ENCODE peak calls at places on chromosomes 13 and 19, in six cellular contexts. One of them, this sample, is unnamed.
A peak's percentile ranks its signal among the peaks of the same experiment; 100 is the strongest.

GRCh38 chr19:5910638-5910907 is 3.5 kb upstream of the CAPS start:
- DNase-seq in esophagus squamous epithelium: no peak
- DNase-seq in A673: no peak
- DNase-seq in psoas muscle: no peak
- DNase-seq in cardiac muscle cell: no peak
- DNase-seq in uterus: no peak
- DNase-seq in this sample: no peak

GRCh38 chr19:2371656-2372055 is 11.6 kb downstream of the TMPRSS9 start:
- DNase-seq in cardiac muscle cell: no peak
- DNase-seq in A673: no peak
- DNase-seq in esophagus squamous epithelium: no peak
- DNase-seq in psoas muscle: no peak
- DNase-seq in uterus: no peak
- DNase-seq in this sample: no peak

GRCh38 chr13:110893571-110893970 is 21.3 kb downstream of the ANKRD10 start:
- DNase-seq in uterus: no peak
- DNase-seq in esophagus squamous epithelium: no peak
- DNase-seq in A673: no peak
- DNase-seq in psoas muscle: no peak
- DNase-seq in cardiac muscle cell: no peak
- DNase-seq in this sample: no peak

GRCh38 chr13:45773944-45774343 is 71.8 kb downstream of the CBY2 start:
- DNase-seq in uterus: no peak
- DNase-seq in psoas muscle: no peak
- DNase-seq in esophagus squamous epithelium: no peak
- DNase-seq in cardiac muscle cell: no peak
- DNase-seq in A673: no peak
- DNase-seq in this sample: no peak

GRCh38 chr13:101838305-101838835 is 385.9 kb downstream of the ITGBL1 start:
- DNase-seq in uterus: no peak
- DNase-seq in A673: no peak
- DNase-seq in cardiac muscle cell: no peak
- DNase-seq in psoas muscle: no peak
- DNase-seq in esophagus squamous epithelium: no peak
- DNase-seq in this sample: no peak

GRCh38 chr13:113937073-113937472 is 36.8 kb downstream of the C13orf46 start:
- DNase-seq in uterus: no peak
- DNase-seq in cardiac muscle cell: no peak
- DNase-seq in esophagus squamous epithelium: no peak
- DNase-seq in A673: no peak
- DNase-seq in psoas muscle: no peak
- DNase-seq in this sample: no peak

GRCh38 chr19:30535011-30535410 is 162.8 kb downstream of the ZNF536 start:
- DNase-seq in esophagus squamous epithelium: no peak
- DNase-seq in cardiac muscle cell: no peak
- DNase-seq in uterus: no peak
- DNase-seq in A673: no peak
- DNase-seq in psoas muscle: no peak
- DNase-seq in this sample: no peak

GRCh38 chr13:97627566-97627965 is 193.6 kb downstream of the RAP2A start:
- DNase-seq in esophagus squamous epithelium: no peak
- DNase-seq in uterus: peak; percentile 19
- DNase-seq in cardiac muscle cell: peak; percentile 96
- DNase-seq in A673: peak; percentile 67
- DNase-seq in psoas muscle: peak; percentile 69
- DNase-seq in this sample: peak; percentile 70

GRCh38 chr13:98258226-98258625 is 81.2 kb upstream of the RNF113B start:
- DNase-seq in uterus: no peak
- DNase-seq in cardiac muscle cell: no peak
- DNase-seq in A673: no peak
- DNase-seq in psoas muscle: no peak
- DNase-seq in esophagus squamous epithelium: no peak
- DNase-seq in this sample: no peak

GRCh38 chr13:100510208-100510997 is 78.2 kb downstream of the GGACT start:
- DNase-seq in esophagus squamous epithelium: no peak
- DNase-seq in A673: no peak
- DNase-seq in uterus: no peak
- DNase-seq in psoas muscle: no peak
- DNase-seq in cardiac muscle cell: no peak
- DNase-seq in this sample: no peak

GRCh38 chr19:38862321-38863059 is 12.7 kb upstream of the HNRNPL start:
- DNase-seq in esophagus squamous epithelium: no peak
- DNase-seq in uterus: peak; percentile 81
- DNase-seq in A673: peak; percentile 81
- DNase-seq in psoas muscle: peak; percentile 34
- DNase-seq in cardiac muscle cell: peak; percentile 47
- DNase-seq in this sample: peak; percentile 48

GRCh38 chr13:79742923-79743322 is 262.0 kb downstream of the NDFIP2 start:
- DNase-seq in A673: no peak
- DNase-seq in cardiac muscle cell: no peak
- DNase-seq in psoas muscle: no peak
- DNase-seq in uterus: no peak
- DNase-seq in esophagus squamous epithelium: no peak
- DNase-seq in this sample: no peak

GRCh38 chr19:21439372-21439771 is 42.4 kb downstream of the ZNF493 start:
- DNase-seq in esophagus squamous epithelium: no peak
- DNase-seq in A673: no peak
- DNase-seq in cardiac muscle cell: peak; percentile 33
- DNase-seq in uterus: peak; percentile 30
- DNase-seq in psoas muscle: no peak
- DNase-seq in this sample: no peak

GRCh38 chr19:18278521-18279265 is 2.7 kb downstream of the JUND start:
- DNase-seq in cardiac muscle cell: peak; percentile 39
- DNase-seq in psoas muscle: no peak
- DNase-seq in uterus: no peak
- DNase-seq in esophagus squamous epithelium: no peak
- DNase-seq in A673: no peak
- DNase-seq in this sample: no peak

GRCh38 chr19:39497850-39498261 is 891 bp upstream of the DLL3 start:
- DNase-seq in cardiac muscle cell: peak; percentile 49
- DNase-seq in uterus: no peak
- DNase-seq in esophagus squamous epithelium: no peak
- DNase-seq in psoas muscle: no peak
- DNase-seq in A673: peak; percentile 65
- DNase-seq in this sample: no peak

GRCh38 chr13:81133066-81133465 is 792.1 kb upstream of the SPRY2 start:
- DNase-seq in uterus: no peak
- DNase-seq in A673: no peak
- DNase-seq in cardiac muscle cell: peak; percentile 37
- DNase-seq in psoas muscle: no peak
- DNase-seq in esophagus squamous epithelium: no peak
- DNase-seq in this sample: no peak

GRCh38 chr19:3852614-3853254 is 16.1 kb downstream of the ZFR2 start:
- DNase-seq in cardiac muscle cell: peak; percentile 84
- DNase-seq in esophagus squamous epithelium: no peak
- DNase-seq in uterus: no peak
- DNase-seq in psoas muscle: no peak
- DNase-seq in A673: peak; percentile 35
- DNase-seq in this sample: no peak

GRCh38 chr19:46412983-46413261 is 442 bp downstream of the CCDC8 start:
- DNase-seq in cardiac muscle cell: no peak
- DNase-seq in uterus: no peak
- DNase-seq in esophagus squamous epithelium: no peak
- DNase-seq in A673: no peak
- DNase-seq in psoas muscle: no peak
- DNase-seq in this sample: no peak
- H3K4me3 ChIP-seq in cardiac muscle cell: peak overlapping the region; percentile 76
- H3K4me3 ChIP-seq in uterus: peak overlapping the region; percentile 47
- H3K4me3 ChIP-seq in esophagus squamous epithelium: peak overlapping the region; percentile 34
- H3K4me3 ChIP-seq in A673: peak overlapping the region; percentile 80
- H3K4me3 ChIP-seq in psoas muscle: peak overlapping the region; percentile 57
- H3K4me3 ChIP-seq in this sample: peak overlapping the region; percentile 58

GRCh38 chr13:33227927-33228644 is 57.5 kb downstream of the STARD13 start:
- DNase-seq in uterus: no peak
- DNase-seq in psoas muscle: no peak
- DNase-seq in A673: no peak
- DNase-seq in esophagus squamous epithelium: no peak
- DNase-seq in cardiac muscle cell: no peak
- DNase-seq in this sample: no peak
- H3K27ac ChIP-seq in uterus: peak overlapping the region; percentile 81
- H3K27ac ChIP-seq in psoas muscle: no peak overlapping the region
- H3K27ac ChIP-seq in A673: peak overlapping the region; percentile 71
- H3K27ac ChIP-seq in esophagus squamous epithelium: no peak overlapping the region
- H3K27ac ChIP-seq in cardiac muscle cell: no peak overlapping the region
- H3K27ac ChIP-seq in this sample: no peak overlapping the region

DNA sequence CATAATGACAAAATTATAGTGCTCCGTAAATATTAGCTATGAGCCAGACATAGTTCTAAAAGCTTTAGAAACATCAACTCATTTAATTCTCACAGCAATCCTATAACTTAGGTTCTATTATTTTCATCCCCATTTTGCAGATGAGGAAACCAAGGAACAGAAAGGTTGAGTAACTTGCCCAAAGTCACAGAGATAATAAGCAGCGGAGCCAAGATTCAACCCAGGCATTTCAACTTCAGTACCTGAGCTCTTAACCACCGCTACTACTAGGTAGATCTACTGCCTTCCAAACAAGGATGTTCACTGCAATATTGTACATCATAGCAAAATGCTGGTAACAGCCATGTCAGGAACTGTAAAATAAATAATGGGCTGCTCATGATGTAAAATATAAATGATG is 39.9 kb downstream of the ELF1 start:
- DNase-seq in uterus: no peak
- DNase-seq in cardiac muscle cell: no peak
- DNase-seq in A673: no peak
- DNase-seq in psoas muscle: no peak
- DNase-seq in esophagus squamous epithelium: no peak
- DNase-seq in this sample: no peak
- H3K4me3 ChIP-seq in uterus: no peak overlapping the region
- H3K4me3 ChIP-seq in cardiac muscle cell: no peak overlapping the region
- H3K4me3 ChIP-seq in A673: peak overlapping the region; percentile 50
- H3K4me3 ChIP-seq in psoas muscle: peak overlapping the region; percentile 44
- H3K4me3 ChIP-seq in esophagus squamous epithelium: peak overlapping the region; percentile 27
- H3K4me3 ChIP-seq in this sample: no peak overlapping the region

DNA sequence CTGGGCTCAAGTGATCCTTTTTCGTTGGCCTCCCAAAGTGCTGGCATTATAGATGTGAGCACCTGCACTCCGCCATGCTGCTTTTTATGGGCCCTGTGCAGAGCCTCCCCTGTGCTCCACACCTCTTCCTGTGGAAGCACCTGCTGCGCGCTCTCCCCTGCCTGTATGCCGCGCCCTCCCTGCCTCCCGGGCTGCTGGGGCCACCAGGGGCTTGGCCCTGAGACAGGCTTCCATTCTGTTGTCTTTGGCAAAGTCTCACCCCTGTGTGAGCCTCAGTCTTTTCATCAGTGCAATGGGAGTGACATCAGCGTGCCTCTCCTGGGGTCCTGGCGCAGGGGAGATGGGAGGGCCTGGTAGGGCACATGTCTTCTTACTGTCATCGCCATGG is 1.3 kb downstream of the FAM174C start:
- DNase-seq in uterus: no peak
- DNase-seq in psoas muscle: no peak
- DNase-seq in esophagus squamous epithelium: no peak
- DNase-seq in A673: no peak
- DNase-seq in cardiac muscle cell: no peak
- DNase-seq in this sample: no peak
- H3K27ac ChIP-seq in uterus: peak overlapping the region; percentile 98
- H3K27ac ChIP-seq in psoas muscle: peak overlapping the region; percentile 99
- H3K27ac ChIP-seq in esophagus squamous epithelium: peak overlapping the region; percentile 94
- H3K27ac ChIP-seq in A673: peak overlapping the region; percentile 99
- H3K27ac ChIP-seq in cardiac muscle cell: no peak overlapping the region
- H3K27ac ChIP-seq in this sample: peak overlapping the region; percentile 91

DNA sequence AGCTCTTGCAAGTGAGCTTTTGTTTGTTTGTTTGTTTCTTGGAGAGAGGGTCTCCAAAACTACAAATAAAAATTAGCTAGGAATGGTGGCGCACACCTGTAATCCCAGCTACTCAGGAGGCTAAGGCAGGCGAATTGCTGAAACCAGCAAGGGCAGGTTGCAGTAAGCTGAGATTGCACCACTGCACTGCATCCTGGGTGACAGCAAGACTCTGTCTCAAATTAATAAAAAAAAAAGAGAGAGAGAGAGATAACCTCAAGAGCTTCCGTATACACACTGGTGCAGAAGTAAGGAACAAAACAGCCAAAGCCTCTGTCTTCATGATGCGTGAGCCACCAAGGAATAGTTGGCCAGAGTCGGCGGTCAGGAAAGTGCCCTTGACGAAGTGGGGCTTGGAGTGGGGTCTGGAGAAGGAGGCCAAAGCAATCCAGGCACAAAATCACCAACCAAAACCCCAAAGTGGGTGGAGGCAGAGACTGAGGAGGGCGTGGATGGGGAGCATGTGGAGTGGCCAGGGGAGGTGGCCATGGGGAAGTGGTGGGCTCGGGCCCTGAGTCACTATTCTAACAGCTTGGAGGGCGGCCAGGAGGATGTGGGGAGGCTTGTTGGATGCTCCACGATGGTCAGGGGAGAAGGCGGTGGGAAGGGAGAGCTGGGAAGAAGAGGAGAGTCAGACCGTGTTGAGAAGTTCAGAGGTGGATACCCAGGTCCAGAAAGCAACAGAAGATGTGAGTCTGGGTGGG is 21.2 kb upstream of the TOMM40 start:
- DNase-seq in cardiac muscle cell: peak; percentile 94
- DNase-seq in uterus: no peak
- DNase-seq in psoas muscle: peak; percentile 64
- DNase-seq in A673: no peak
- DNase-seq in esophagus squamous epithelium: no peak
- DNase-seq in this sample: peak; percentile 77
- H3K4me3 ChIP-seq in cardiac muscle cell: no peak overlapping the region
- H3K4me3 ChIP-seq in uterus: no peak overlapping the region
- H3K4me3 ChIP-seq in psoas muscle: no peak overlapping the region
- H3K4me3 ChIP-seq in A673: no peak overlapping the region
- H3K4me3 ChIP-seq in esophagus squamous epithelium: no peak overlapping the region
- H3K4me3 ChIP-seq in this sample: no peak overlapping the region

GRCh38 chr19:11201791-11202190 is 4.4 kb upstream of the KANK2 start:
- DNase-seq in psoas muscle: no peak
- DNase-seq in uterus: no peak
- DNase-seq in A673: no peak
- DNase-seq in esophagus squamous epithelium: no peak
- DNase-seq in cardiac muscle cell: no peak
- DNase-seq in this sample: no peak
- H3K27ac ChIP-seq in psoas muscle: no peak overlapping the region
- H3K27ac ChIP-seq in uterus: peak overlapping the region; percentile 99
- H3K27ac ChIP-seq in A673: no peak overlapping the region
- H3K27ac ChIP-seq in esophagus squamous epithelium: no peak overlapping the region
- H3K27ac ChIP-seq in cardiac muscle cell: no peak overlapping the region
- H3K27ac ChIP-seq in this sample: peak overlapping the region; percentile 98

This sample was measured in tibial artery.